ENCODE peak calls at places on chromosomes 13 and 19, in five cellular contexts. E, P, T, Q and S are unnamed samples.

GRCh38 chr13:36915891-36916640 is 4.0 kb downstream of the SMAD9 start:
- DNase-seq in E (no peak), P (no peak), T (no peak), Q (no peak), S (no peak)

GRCh38 chr19:17575871-17576757 is 20.7 kb downstream of the COLGALT1 start:
- DNase-seq in E (no peak), P (no peak), T (no peak), Q (no peak), S (no peak)

GRCh38 chr13:86020350-86021002 is 221.3 kb upstream of the SLITRK6 start:
- DNase-seq in E (no peak), P (peak), T (peak), Q (no peak), S (no peak)

GRCh38 chr13:51475727-51476521 is 23.1 kb upstream of the INTS6 start:
- DNase-seq in E (no peak), P (no peak), T (peak), Q (no peak), S (no peak)

GRCh38 chr19:17829855-17830566 is 8.7 kb upstream of the INSL3 start:
- DNase-seq in E (no peak), P (peak), T (peak), Q (no peak), S (no peak)

GRCh38 chr13:32125746-32126145 is 94.2 kb downstream of the FRY start:
- DNase-seq in E (no peak), P (no peak), T (no peak), Q (no peak), S (no peak)

GRCh38 chr13:72341904-72342303 is 385.5 kb downstream of the MZT1 start:
- DNase-seq in E (no peak), P (peak), T (no peak), Q (no peak), S (no peak)

GRCh38 chr13:60363288-60363687 is 33.7 kb upstream of the TDRD3 start:
- DNase-seq in E (no peak), P (no peak), T (no peak), Q (no peak), S (no peak)

GRCh38 chr19:14544047-14544446 is 14.7 kb downstream of the TECR start:
- DNase-seq in E (no peak), P (no peak), T (no peak), Q (no peak), S (no peak)

GRCh38 chr13:24042710-24043440 is 117.6 kb upstream of the SPATA13 start:
- DNase-seq in E (no peak), P (no peak), T (no peak), Q (no peak), S (no peak)

GRCh38 chr13:48216204-48216711 is 16.7 kb upstream of the ITM2B start:
- DNase-seq in E (no peak), P (no peak), T (no peak), Q (no peak), S (no peak)